ENCODE peak calls at places on chromosomes 16 and 17, in four cellular contexts. L is GM12878, N is K562, M is HepG2. C is an unnamed sample.
A peak's percentile ranks its signal among the peaks of the same experiment; 100 is the strongest.

GRCh38 chr17:78577296-78577695 is at the start of gene DNAH17:
- DNase-seq in L (no peak), N (no peak), M (no peak), C (no peak)

GRCh38 chr17:55601874-55602364 is 90.7 kb upstream of the SMIM36 start:
- DNase-seq in L (no peak), N (peak; percentile 22), M (peak; percentile 39), C (peak; percentile 21)

GRCh38 chr16:89466920-89467319 is 23.4 kb downstream of the ANKRD11 start:
- DNase-seq in L (no peak), N (no peak), M (no peak), C (no peak)

GRCh38 chr17:45227101-45227591 is 5.5 kb downstream of the FMNL1 start:
- DNase-seq in L (peak; percentile 54), N (peak; percentile 68), M (no peak), C (no peak)

GRCh38 chr17:41801374-41802062 is 10.2 kb downstream of the P3H4 start:
- DNase-seq in L (no peak), N (peak; percentile 80), M (peak; percentile 68), C (peak; percentile 94)

GRCh38 chr16:89067677-89068076 is 26.0 kb upstream of the ACSF3 start:
- DNase-seq in L (no peak), N (no peak), M (no peak), C (no peak)

GRCh38 chr17:80499536-80499935 is 23.1 kb upstream of the NPTX1 start:
- DNase-seq in L (no peak), N (no peak), M (no peak), C (no peak)

GRCh38 chr16:24689128-24689527 is 40.3 kb upstream of the TNRC6A start:
- DNase-seq in L (no peak), N (peak; percentile 42), M (peak; percentile 53), C (peak; percentile 38)

GRCh38 chr16:70805787-70806186 is 4.8 kb upstream of the VAC14 start:
- DNase-seq in L (no peak), N (no peak), M (no peak), C (no peak)

GRCh38 chr16:12971216-12971615 is 69.8 kb downstream of the SHISA9 start:
- DNase-seq in L (no peak), N (peak; percentile 23), M (no peak), C (no peak)

GRCh38 chr16:19400709-19401108 is 17.0 kb upstream of the TMC5 start:
- DNase-seq in L (no peak), N (no peak), M (no peak), C (peak; percentile 47)

GRCh38 chr16:59993101-59993500 is 1259.0 kb upstream of the GOT2 start:
- DNase-seq in L (no peak), N (no peak), M (peak; percentile 18), C (no peak)

GRCh38 chr16:31473300-31474052 is 1.5 kb downstream of the TGFB1I1 start:
- DNase-seq in L (no peak), N (no peak), M (no peak), C (no peak)

GRCh38 chr17:7351665-7352558 is at the start of gene KCTD11:
- DNase-seq in L (no peak), N (peak; percentile 91), M (peak; percentile 73), C (peak; percentile 89)
- TF ChIP-seq TCF7 in L (no peak), N (no peak), M (peak; percentile 2), C (no peak)

GRCh38 chr17:27800522-27800921 is at the start of gene NOS2:
- DNase-seq in L (no peak), N (no peak), M (peak; percentile 26), C (no peak)
- TF ChIP-seq SP1 in L (no peak), N (no peak), M (no peak), C (no peak)

GRCh38 chr16:58085171-58085570 is 44.0 kb downstream of the CFAP20 start:
- DNase-seq in L (no peak), N (no peak), M (no peak), C (no peak)

GRCh38 chr16:58086381-58087208 is 42.6 kb downstream of the CFAP20 start:
- DNase-seq in L (no peak), N (no peak), M (no peak), C (no peak)

GRCh38 chr16:58084635-58085034 is 44.5 kb downstream of the CFAP20 start:
- DNase-seq in L (no peak), N (no peak), M (no peak), C (no peak)

GRCh38 chr16:58087209-58087913 is 41.8 kb downstream of the CFAP20 start:
- DNase-seq in L (no peak), N (no peak), M (no peak), C (no peak)

GRCh38 chr16:58085584-58086251 is 43.5 kb downstream of the CFAP20 start:
- DNase-seq in L (no peak), N (no peak), M (no peak), C (no peak)
- TF ChIP-seq TCF7 in L (no peak), N (no peak), M (no peak), C (no peak)

GRCh38 chr17:63544467-63545301 is 5.6 kb upstream of the DCAF7 start:
- DNase-seq in L (no peak), N (no peak), M (no peak), C (no peak)

GRCh38 chr17:63543822-63544420 is 6.4 kb upstream of the DCAF7 start:
- DNase-seq in L (no peak), N (no peak), M (no peak), C (no peak)

GRCh38 chr17:63545302-63545928 is 4.9 kb upstream of the DCAF7 start:
- DNase-seq in L (no peak), N (no peak), M (no peak), C (no peak)

GRCh38 chr17:63542218-63542545 is 8.1 kb upstream of the DCAF7 start:
- DNase-seq in L (no peak), N (no peak), M (no peak), C (no peak)

GRCh38 chr17:63542942-63543821 is 7.1 kb upstream of the DCAF7 start:
- DNase-seq in L (no peak), N (no peak), M (no peak), C (peak; percentile 12)
- TF ChIP-seq SP1 in L (no peak), N (no peak), M (no peak), C (no peak)

GRCh38 chr17:73568934-73569333 is 75.3 kb downstream of the SDK2 start:
- DNase-seq in L (no peak), N (no peak), M (no peak), C (no peak)

GRCh38 chr17:73566905-73567782 is 77.1 kb downstream of the SDK2 start:
- DNase-seq in L (no peak), N (no peak), M (no peak), C (no peak)

GRCh38 chr17:73562896-73563295 is 81.3 kb downstream of the SDK2 start:
- DNase-seq in L (no peak), N (no peak), M (no peak), C (no peak)

GRCh38 chr17:73561066-73561465 is 83.2 kb downstream of the SDK2 start:
- DNase-seq in L (no peak), N (no peak), M (no peak), C (no peak)

GRCh38 chr17:73564856-73565255 is 79.4 kb downstream of the SDK2 start:
- DNase-seq in L (no peak), N (no peak), M (no peak), C (no peak)
- TF ChIP-seq TCF7 in L (no peak), N (no peak), M (no peak), C (no peak)

GRCh38 chr17:7867881-7868329 is 10.1 kb downstream of the CYB5D1 start:
- DNase-seq in L (no peak), N (no peak), M (no peak), C (no peak)
- TF ChIP-seq SP1 in L (no peak), N (no peak), M (no peak), C (no peak)

DNA sequence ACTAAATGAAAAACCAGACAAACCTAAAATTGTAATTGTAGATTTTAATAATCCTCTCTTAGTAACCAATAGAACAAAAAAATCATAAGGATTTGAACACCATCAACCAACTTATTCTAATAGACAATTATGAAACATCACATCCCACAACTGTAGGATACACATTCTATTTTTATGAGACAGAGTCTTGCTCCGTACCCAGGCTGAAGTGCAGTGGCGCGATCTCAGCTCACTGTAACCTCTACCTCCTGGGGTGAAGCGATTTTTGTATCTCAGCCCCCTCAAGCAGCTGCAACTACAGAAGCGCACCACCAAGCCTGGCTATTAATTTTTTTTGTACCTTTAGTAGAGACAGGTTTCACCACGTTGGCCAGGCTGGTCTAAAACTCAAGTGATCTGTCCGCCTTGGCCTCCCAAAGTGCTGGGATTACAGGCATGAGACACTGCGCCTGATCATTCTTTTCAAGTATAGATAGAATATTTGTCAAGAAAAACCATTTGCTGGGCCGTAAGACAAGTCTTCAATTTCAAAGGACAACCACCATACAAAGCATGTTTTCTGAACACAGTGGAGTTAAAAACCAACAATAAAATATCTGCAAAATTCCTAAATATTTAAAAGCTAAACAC is 49.8 kb downstream of the CREBBP start:
- DNase-seq in L (no peak), N (no peak), M (no peak), C (no peak)
- TF ChIP-seq TCF7 in L (no peak), N (no peak), M (no peak), C (no peak)

GRCh38 chr17:63841350-63842172 is 924 bp downstream of the SMARCD2 start:
- DNase-seq in L (no peak), N (peak; percentile 29), M (peak; percentile 36), C (peak; percentile 25)

GRCh38 chr17:63842540-63843386 is at the start of gene SMARCD2:
- DNase-seq in L (peak; percentile 90), N (peak; percentile 97), M (peak; percentile 99), C (peak; percentile 99)

GRCh38 chr17:63840591-63841349 is 1.7 kb downstream of the SMARCD2 start:
- DNase-seq in L (no peak), N (no peak), M (no peak), C (no peak)

GRCh38 chr17:63843387-63844292 is 1.2 kb upstream of the SMARCD2 start:
- DNase-seq in L (peak; percentile 53), N (no peak), M (no peak), C (no peak)

GRCh38 chr17:63842173-63842539 is 329 bp downstream of the SMARCD2 start:
- DNase-seq in L (no peak), N (no peak), M (no peak), C (peak; percentile 40)
- TF ChIP-seq SP1 in L (no peak), N (no peak), M (no peak), C (no peak)

C was measured in WTC11.